ENCODE peak calls at places on chromosomes 4 and X, in seven cellular contexts. O is CD4-positive, alpha-beta T cell; C is SK-N-DZ; A is A172; Z is endothelial cell; G is NCI-H1105; Q is spleen. U is an unnamed sample.

GRCh38 chr4:176309772-176310171 is 10.0 kb upstream of the SPCS3 start:
- DNase-seq in Q (no peak), G (no peak), Z (no peak), C (no peak), O (no peak), A (no peak), U (no peak)

GRCh38 chr4:23924556-23924955 is 34.7 kb upstream of the PPARGC1A start:
- DNase-seq in C (no peak), A (no peak), Q (no peak), Z (no peak), G (no peak), O (no peak), U (no peak)

GRCh38 chr4:166121897-166122296 is 248.9 kb downstream of the TLL1 start:
- DNase-seq in O (no peak), G (no peak), C (no peak), A (no peak), Z (no peak), Q (no peak), U (no peak)

GRCh38 chr4:68658672-68659071 is 11.8 kb downstream of the UGT2B15 start:
- DNase-seq in Z (no peak), O (no peak), Q (no peak), C (no peak), G (no peak), A (no peak), U (no peak)

GRCh38 chrX:141220342-141221008 is 21.8 kb downstream of the SPANXC start:
- DNase-seq in C (no peak), O (no peak), Z (no peak), Q (no peak), G (no peak), A (peak; percentile 51), U (peak; percentile 65)

GRCh38 chrX:151935358-151935757 is 22.7 kb downstream of the MAGEA4 start:
- DNase-seq in G (no peak), C (no peak), A (no peak), Q (no peak), O (no peak), Z (no peak), U (no peak)

GRCh38 chr4:19406789-19407188 is 844.9 kb upstream of the SLIT2 start:
- DNase-seq in G (no peak), A (no peak), Z (no peak), O (no peak), Q (no peak), C (no peak), U (no peak)

GRCh38 chr4:121998024-121998423 is 46.2 kb upstream of the TRPC3 start:
- DNase-seq in Z (peak; percentile 9), A (peak; percentile 5), G (peak; percentile 0), C (no peak), O (no peak), Q (peak; percentile 58), U (no peak)

GRCh38 chr4:165118256-165118909 is 5.7 kb upstream of the TMEM192 start:
- DNase-seq in G (no peak), Q (no peak), C (no peak), A (no peak), Z (no peak), O (no peak), U (no peak)

GRCh38 chr4:153564630-153565525 is 98.7 kb downstream of the TMEM131L start:
- DNase-seq in Z (no peak), C (no peak), A (peak; percentile 23), O (no peak), Q (no peak), G (no peak), U (peak; percentile 14)

GRCh38 chr4:118279920-118280432 is 72.8 kb downstream of the PRSS12 start:
- DNase-seq in A (no peak), O (no peak), C (no peak), Q (no peak), Z (no peak), G (no peak), U (no peak)

GRCh38 chrX:71909956-71910355 is 689 bp upstream of the NHSL2 start:
- DNase-seq in A (no peak), G (no peak), O (no peak), Z (peak; percentile 44), C (peak; percentile 22), Q (no peak), U (no peak)

GRCh38 chrX:39204945-39205344 is 403.7 kb downstream of the MID1IP1 start:
- DNase-seq in Q (no peak), C (no peak), G (no peak), A (no peak), O (no peak), Z (no peak), U (peak; percentile 54)

GRCh38 chrX:53263597-53264094 is 17.7 kb downstream of the IQSEC2 start:
- DNase-seq in Q (peak; percentile 54), C (no peak), A (peak; percentile 88), G (no peak), O (no peak), Z (no peak), U (peak; percentile 91)

GRCh38 chr4:141132689-141133145 is 552 bp downstream of the RNF150 start:
- DNase-seq in C (peak; percentile 29), G (no peak), Z (peak; percentile 43), Q (peak; percentile 76), O (no peak), A (peak; percentile 6), U (no peak)

GRCh38 chr4:46949822-46950221 is 40.8 kb upstream of the COX7B2 start:
- DNase-seq in C (no peak), O (no peak), A (no peak), Q (no peak), Z (no peak), G (no peak), U (no peak)

GRCh38 chr4:184408021-184408710 is 66.2 kb downstream of the IRF2 start:
- DNase-seq in G (no peak), O (no peak), Z (no peak), A (peak; percentile 18), Q (no peak), C (no peak), U (no peak)

GRCh38 chr4:106149026-106149425 is 167.0 kb downstream of the TBCK start:
- DNase-seq in Z (no peak), C (no peak), Q (no peak), O (no peak), G (no peak), A (no peak), U (no peak)

GRCh38 chr4:185932491-185932890 is 120.5 kb upstream of the SORBS2 start:
- DNase-seq in Q (no peak), A (no peak), C (no peak), O (no peak), G (no peak), Z (no peak), U (no peak)

GRCh38 chr4:98290511-98290910 is 29.3 kb downstream of the RAP1GDS1 start:
- DNase-seq in O (no peak), G (no peak), C (no peak), Z (no peak), Q (no peak), A (no peak), U (no peak)

GRCh38 chr4:165369522-165369921 is 9.3 kb upstream of the CPE start:
- DNase-seq in C (no peak), O (no peak), G (no peak), A (no peak), Z (no peak), Q (no peak), U (no peak)

GRCh38 chrX:44058339-44058738 is 85.1 kb upstream of the NDP start:
- DNase-seq in Z (no peak), C (no peak), Q (no peak), O (no peak), A (no peak), G (no peak), U (no peak)

GRCh38 chr4:75671802-75672421 is 1.3 kb downstream of the G3BP2 start:
- DNase-seq in Q (no peak), Z (no peak), O (no peak), G (no peak), A (no peak), C (no peak), U (no peak)

GRCh38 chr4:12319765-12320164 is 891.1 kb upstream of the HS3ST1 start:
- DNase-seq in Z (no peak), Q (no peak), A (no peak), O (no peak), G (no peak), C (no peak), U (peak; percentile 11)

GRCh38 chrX:153625271-153626024 is 21.6 kb upstream of the DUSP9 start:
- DNase-seq in Z (no peak), C (no peak), O (no peak), G (no peak), Q (peak; percentile 63), A (no peak), U (no peak)

GRCh38 chr4:160406426-160406825 is 1303.5 kb downstream of the RAPGEF2 start:
- DNase-seq in Z (no peak), C (no peak), G (no peak), Q (no peak), O (no peak), A (no peak), U (no peak)

GRCh38 chrX:13250831-13251612 is 68.8 kb downstream of the ATXN3L start:
- DNase-seq in Z (peak; percentile 9), O (no peak), G (no peak), A (no peak), C (no peak), Q (no peak), U (no peak)

GRCh38 chrX:17226736-17227135 is 148.3 kb upstream of the NHS start:
- DNase-seq in O (no peak), G (no peak), C (no peak), Z (no peak), Q (no peak), A (no peak), U (no peak)

GRCh38 chr4:8914461-8915171 is 43.0 kb upstream of the HMX1 start:
- DNase-seq in G (no peak), C (no peak), O (peak; percentile 20), Z (no peak), Q (peak; percentile 72), A (no peak), U (no peak)

GRCh38 chr4:13642576-13642975 is 15.1 kb upstream of the BOD1L1 start:
- DNase-seq in G (no peak), A (no peak), O (no peak), Z (no peak), C (no peak), Q (no peak), U (no peak)

GRCh38 chr4:7689773-7690693 is 249.6 kb downstream of the AFAP1 start:
- DNase-seq in A (no peak), G (no peak), Z (no peak), C (no peak), O (no peak), Q (no peak), U (no peak)

GRCh38 chr4:83261307-83261706 is 23.3 kb downstream of the COQ2 start:
- DNase-seq in C (no peak), Z (no peak), G (no peak), O (no peak), Q (no peak), A (no peak), U (no peak)

GRCh38 chr4:83783179-83783578 is 247.3 kb downstream of the GPAT3 start:
- DNase-seq in C (no peak), G (no peak), Q (no peak), Z (no peak), O (no peak), A (no peak), U (no peak)

GRCh38 chr4:25813705-25814104 is 49.1 kb downstream of the SEL1L3 start:
- DNase-seq in C (no peak), G (no peak), A (peak; percentile 76), Z (no peak), Q (no peak), O (no peak), U (peak; percentile 34)

GRCh38 chrX:47285762-47286320 is 53.0 kb downstream of the USP11 start:
- DNase-seq in A (no peak), O (no peak), G (no peak), Z (no peak), C (no peak), Q (no peak), U (no peak)

GRCh38 chr4:48914311-48914710 is 7.7 kb upstream of the OCIAD2 start:
- DNase-seq in G (no peak), C (no peak), A (peak; percentile 56), O (no peak), Q (no peak), Z (no peak), U (no peak)

U was measured in RCC 7860.